ENCODE peak calls at places on chromosomes 13 and 19, in seven cellular contexts. D is IMR-90, P is neuronal stem cell, S is H9, L is mesenchymal stem cell, O is mesendoderm, H is H1. W is an unnamed sample.
A peak's percentile ranks its signal among the peaks of the same experiment; 100 is the strongest.

GRCh38 chr19:54633401-54633800 is 3.1 kb downstream of the LILRB1 start:
- DNase-seq in P (no peak), D (no peak), S (no peak), H (no peak), L (no peak), O (no peak), W (no peak)

GRCh38 chr19:16325671-16326400 is 1.2 kb downstream of the KLF2 start:
- DNase-seq in S (peak; percentile 88), L (no peak), H (no peak), O (peak; percentile 75), P (peak; percentile 51), D (no peak), W (no peak)

GRCh38 chr19:42420055-42420544 is 7.1 kb downstream of the LIPE start:
- DNase-seq in H (no peak), O (peak; percentile 78), D (peak; percentile 78), S (peak; percentile 74), P (no peak), L (peak; percentile 49), W (peak; percentile 44)

GRCh38 chr13:101018720-101019119 is 344.1 kb upstream of the TMTC4 start:
- DNase-seq in L (peak; percentile 26), H (no peak), D (peak; percentile 71), S (no peak), O (peak; percentile 37), P (no peak), W (peak; percentile 81)

GRCh38 chr13:52085416-52085815 is 43.5 kb downstream of the NEK5 start:
- DNase-seq in D (peak; percentile 86), H (no peak), P (no peak), L (peak; percentile 80), O (no peak), S (no peak), W (peak; percentile 77)

GRCh38 chr19:13079542-13079986 is 23.1 kb downstream of the LYL1 start:
- DNase-seq in S (no peak), O (no peak), L (no peak), D (peak; percentile 50), H (no peak), P (no peak), W (no peak)

GRCh38 chr13:22757530-22758120 is 423.2 kb upstream of the SGCG start:
- DNase-seq in S (no peak), P (no peak), H (no peak), D (peak; percentile 7), L (peak; percentile 5), O (no peak), W (peak; percentile 33)

GRCh38 chr19:57269515-57270250 is 10.6 kb upstream of the ZNF460 start:
- DNase-seq in L (peak; percentile 86), P (no peak), D (peak; percentile 96), H (no peak), O (no peak), S (no peak), W (peak; percentile 14)

GRCh38 chr19:7968796-7969559 is 25.5 kb upstream of the TIMM44 start:
- DNase-seq in O (no peak), P (no peak), S (no peak), D (no peak), L (no peak), H (no peak), W (peak; percentile 14)

GRCh38 chr19:7968008-7968795 is 24.7 kb upstream of the TIMM44 start:
- DNase-seq in P (no peak), S (no peak), L (no peak), O (no peak), H (no peak), D (no peak), W (no peak)

GRCh38 chr19:7965259-7965841 is 21.9 kb upstream of the TIMM44 start:
- DNase-seq in O (no peak), D (no peak), P (no peak), S (no peak), L (no peak), H (no peak), W (peak; percentile 46)

GRCh38 chr19:7963566-7963965 is 20.1 kb upstream of the TIMM44 start:
- DNase-seq in L (no peak), H (no peak), D (no peak), S (no peak), P (no peak), O (no peak), W (no peak)

GRCh38 chr19:7965921-7966665 is 22.6 kb upstream of the TIMM44 start:
- DNase-seq in P (no peak), S (no peak), L (no peak), H (no peak), O (no peak), D (no peak), W (peak; percentile 87)
- H3K18ac ChIP-seq in P (no peak overlapping the region), S (no peak overlapping the region), L (no peak overlapping the region), H (no peak overlapping the region), O (no peak overlapping the region), D (no peak overlapping the region), W (peak overlapping the region; percentile 68)

DNA sequence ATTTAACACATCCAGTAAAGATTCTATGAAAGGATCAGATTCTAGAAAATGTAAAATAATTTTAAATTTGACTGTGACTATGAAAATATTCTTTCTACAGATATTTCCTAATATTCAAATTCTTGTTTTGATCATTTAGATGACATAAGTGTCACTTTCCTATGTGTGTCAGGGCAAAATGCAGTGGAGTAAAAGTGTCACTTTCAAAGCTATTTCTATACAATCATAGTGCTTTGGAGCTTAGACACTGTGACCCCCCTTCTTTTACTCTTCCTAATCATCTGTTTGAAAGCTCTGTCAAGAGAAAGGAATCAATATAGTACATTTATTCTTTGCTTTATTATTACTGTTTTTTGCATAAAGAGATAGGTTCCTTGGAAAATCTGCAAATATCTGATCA is 492.0 kb downstream of the DCT start:
- DNase-seq in H (no peak), P (no peak), S (no peak), D (no peak), L (no peak), O (no peak), W (no peak)
- H3K18ac ChIP-seq in H (no peak overlapping the region), P (no peak overlapping the region), S (no peak overlapping the region), D (no peak overlapping the region), L (no peak overlapping the region), O (no peak overlapping the region), W (no peak overlapping the region)

DNA sequence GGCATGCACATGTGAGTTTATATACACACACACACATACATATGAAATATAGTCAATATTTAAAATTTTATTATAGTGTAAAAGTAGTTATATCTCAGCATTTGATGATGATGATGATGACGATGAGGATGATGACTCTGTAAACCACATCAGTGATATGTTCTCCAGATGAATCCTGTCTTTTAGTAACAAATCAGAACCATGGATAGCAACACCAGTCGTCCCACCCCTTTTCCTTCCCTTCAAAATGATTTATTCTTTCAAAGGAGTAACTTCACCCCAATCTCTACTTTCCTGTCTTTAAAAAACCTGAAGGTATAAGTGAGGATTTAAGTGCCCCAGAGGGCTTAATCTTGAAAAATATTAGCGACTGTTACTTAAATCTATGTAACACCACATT is 74.1 kb downstream of the DCLK1 start:
- DNase-seq in S (no peak), L (no peak), H (no peak), O (no peak), D (no peak), P (no peak), W (no peak)
- H3K18ac ChIP-seq in S (no peak overlapping the region), L (no peak overlapping the region), H (no peak overlapping the region), O (no peak overlapping the region), D (no peak overlapping the region), P (no peak overlapping the region), W (no peak overlapping the region)

DNA sequence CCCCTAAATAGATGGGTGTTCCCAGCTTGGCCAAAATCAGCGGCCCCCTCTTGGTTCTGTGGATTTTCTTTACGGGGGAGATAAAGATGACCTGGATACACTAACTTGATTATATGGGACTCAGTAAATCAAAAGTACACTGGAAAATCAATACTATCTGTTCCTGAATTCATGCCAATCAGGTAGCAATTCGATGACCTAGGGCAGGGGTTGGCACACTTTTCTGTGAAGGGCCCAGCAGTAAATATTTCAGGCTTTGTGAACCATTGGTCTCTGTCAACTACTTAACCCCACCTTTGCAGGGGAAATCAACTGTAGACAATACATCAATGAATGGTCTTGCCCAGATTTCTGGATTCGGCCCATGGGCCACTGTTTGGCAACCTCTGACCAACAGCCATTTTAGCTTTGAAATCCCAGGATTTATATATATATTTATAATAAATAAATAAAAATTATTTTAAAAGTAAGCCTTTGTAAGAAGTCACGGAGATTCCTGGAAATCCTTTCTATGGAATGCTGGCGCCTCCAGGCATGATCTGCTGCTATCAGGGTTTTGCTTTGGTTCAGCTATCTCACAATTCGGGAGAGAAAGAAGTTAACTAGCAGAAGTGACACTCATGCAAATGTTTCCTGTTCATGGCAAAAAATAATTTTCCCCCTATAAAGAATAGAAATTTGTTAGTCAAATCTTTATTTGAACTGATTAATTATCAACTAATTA is 32.8 kb downstream of the SLC15A1 start:
- DNase-seq in S (no peak), O (peak; percentile 44), D (no peak), H (no peak), L (no peak), P (no peak), W (peak; percentile 77)
- H3K18ac ChIP-seq in S (no peak overlapping the region), O (no peak overlapping the region), D (no peak overlapping the region), H (no peak overlapping the region), L (no peak overlapping the region), P (no peak overlapping the region), W (no peak overlapping the region)